ENCODE peak calls at places on chromosomes 5 and 9, in eight cellular contexts. K is IMR-90, W is A549, I is sigmoid colon, M is lung, N is psoas muscle, B is vagina, O is neural progenitor cell. J is an unnamed sample.
A peak's percentile ranks its signal among the peaks of the same experiment; 100 is the strongest.

GRCh38 chr5:132233811-132234683 is 6.4 kb upstream of the P4HA2 start:
- DNase-seq in K (no peak), W (no peak), I (peak; percentile 29), M (no peak), N (no peak), B (peak; percentile 83), O (no peak), J (no peak)

GRCh38 chr5:71719092-71719964 is at the start of gene CARTPT:
- DNase-seq in K (peak; percentile 6), W (no peak), I (no peak), M (no peak), N (no peak), B (no peak), O (peak; percentile 89), J (no peak)

GRCh38 chr9:13459071-13459470 is 179.6 kb upstream of the MPDZ start:
- DNase-seq in K (no peak), W (no peak), I (no peak), M (no peak), N (no peak), B (no peak), O (no peak), J (no peak)

GRCh38 chr5:137370511-137371071 is 128.5 kb downstream of the SPOCK1 start:
- DNase-seq in K (no peak), W (no peak), I (no peak), M (no peak), N (no peak), B (no peak), O (no peak), J (no peak)

GRCh38 chr5:401216-402034 is 41.6 kb upstream of the EXOC3 start:
- DNase-seq in K (no peak), W (no peak), I (peak; percentile 64), M (no peak), N (no peak), B (peak; percentile 78), O (no peak), J (no peak)

GRCh38 chr5:129906177-129906887 is 2.1 kb downstream of the CHSY3 start:
- DNase-seq in K (no peak), W (no peak), I (peak; percentile 62), M (no peak), N (peak; percentile 9), B (no peak), O (peak; percentile 42), J (no peak)

GRCh38 chr5:122997294-122997693 is 39.2 kb downstream of the PPIC start:
- DNase-seq in K (no peak), W (no peak), I (no peak), M (no peak), N (no peak), B (no peak), O (peak; percentile 13), J (no peak)

GRCh38 chr9:107942870-107943269 is 453.3 kb upstream of the KLF4 start:
- DNase-seq in K (no peak), W (peak; percentile 10), I (no peak), M (no peak), N (no peak), B (no peak), O (no peak), J (no peak)

GRCh38 chr9:92501671-92502393 is 19.5 kb upstream of the ASPN start:
- DNase-seq in K (peak; percentile 51), W (peak; percentile 65), I (peak; percentile 88), M (no peak), N (peak; percentile 54), B (no peak), O (peak; percentile 52), J (peak; percentile 38)

GRCh38 chr5:172775326-172776234 is 4.6 kb upstream of the DUSP1 start:
- DNase-seq in K (peak; percentile 90), W (peak; percentile 94), I (peak; percentile 97), M (peak; percentile 95), N (peak; percentile 92), B (no peak), O (no peak), J (peak; percentile 60)

GRCh38 chr5:172771439-172772111 is 580 bp upstream of the DUSP1 start:
- DNase-seq in K (no peak), W (no peak), I (no peak), M (no peak), N (no peak), B (no peak), O (no peak), J (no peak)

GRCh38 chr5:172774561-172775271 is 3.7 kb upstream of the DUSP1 start:
- DNase-seq in K (no peak), W (no peak), I (no peak), M (no peak), N (no peak), B (no peak), O (no peak), J (no peak)

GRCh38 chr5:172772112-172772906 is 1.3 kb upstream of the DUSP1 start:
- DNase-seq in K (peak; percentile 95), W (peak; percentile 97), I (peak; percentile 98), M (peak; percentile 97), N (peak; percentile 97), B (no peak), O (peak; percentile 86), J (peak; percentile 89)

GRCh38 chr5:172773481-172774469 is 2.8 kb upstream of the DUSP1 start:
- DNase-seq in K (peak; percentile 51), W (no peak), I (no peak), M (no peak), N (no peak), B (no peak), O (peak; percentile 32), J (no peak)
- H3K27ac ChIP-seq in K (peak overlapping the region; percentile 90), W (peak overlapping the region; percentile 97), I (peak overlapping the region; percentile 97), M (peak overlapping the region; percentile 72), N (peak overlapping the region; percentile 98), B (peak overlapping the region; percentile 98), O (no peak overlapping the region), J (peak overlapping the region; percentile 98)

GRCh38 chr9:121811751-121812150 is 160.3 kb downstream of the DAB2IP start:
- DNase-seq in K (no peak), W (no peak), I (no peak), M (no peak), N (no peak), B (no peak), O (no peak), J (no peak)

GRCh38 chr9:121813811-121814210 is 162.4 kb downstream of the DAB2IP start:
- DNase-seq in K (no peak), W (no peak), I (no peak), M (no peak), N (no peak), B (no peak), O (no peak), J (no peak)

GRCh38 chr9:121811140-121811539 is 159.7 kb downstream of the DAB2IP start:
- DNase-seq in K (no peak), W (no peak), I (no peak), M (no peak), N (no peak), B (no peak), O (no peak), J (no peak)

GRCh38 chr9:121810489-121810888 is 159.1 kb downstream of the DAB2IP start:
- DNase-seq in K (no peak), W (no peak), I (no peak), M (no peak), N (no peak), B (no peak), O (no peak), J (no peak)

DNA sequence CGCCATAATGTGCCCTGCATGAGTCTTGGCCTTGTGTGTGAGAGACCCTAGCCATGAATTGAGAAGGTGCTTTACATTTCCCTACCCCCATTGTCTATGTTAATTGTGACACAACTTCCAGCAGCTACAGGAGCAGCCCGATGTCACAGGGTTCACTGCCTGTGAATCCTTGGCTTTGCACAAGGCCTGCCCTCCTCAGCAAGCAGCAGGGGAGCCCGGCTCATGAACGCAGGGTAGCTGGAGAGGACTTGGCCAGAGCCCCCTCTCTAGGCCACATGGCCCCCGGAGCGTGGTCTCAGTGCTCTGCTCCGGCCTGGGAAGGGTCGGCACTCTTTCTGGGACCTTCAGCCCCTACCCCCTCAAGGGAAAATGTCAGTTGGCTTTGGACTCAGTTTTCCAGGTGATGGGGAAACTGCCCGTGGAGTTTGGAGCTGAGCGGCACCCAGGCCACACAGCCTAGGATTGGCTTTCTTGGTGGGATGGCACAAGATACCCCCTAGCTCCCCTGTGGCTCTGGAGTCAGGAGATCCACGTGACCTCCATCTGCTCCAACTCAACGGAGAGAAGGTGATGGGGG is 160.8 kb downstream of the DAB2IP start:
- DNase-seq in K (no peak), W (no peak), I (no peak), M (no peak), N (no peak), B (no peak), O (no peak), J (no peak)
- H3K4me1 ChIP-seq in K (no peaks in the 10 kb centered on the region), W (no peaks in the 10 kb centered on the region), I (no peaks in the 10 kb centered on the region), M (no peaks in the 10 kb centered on the region), N (no peaks in the 10 kb centered on the region), B (no peaks in the 10 kb centered on the region), O (peaks cover 24% of the 10 kb centered on the region), J (no peaks in the 10 kb centered on the region)

DNA sequence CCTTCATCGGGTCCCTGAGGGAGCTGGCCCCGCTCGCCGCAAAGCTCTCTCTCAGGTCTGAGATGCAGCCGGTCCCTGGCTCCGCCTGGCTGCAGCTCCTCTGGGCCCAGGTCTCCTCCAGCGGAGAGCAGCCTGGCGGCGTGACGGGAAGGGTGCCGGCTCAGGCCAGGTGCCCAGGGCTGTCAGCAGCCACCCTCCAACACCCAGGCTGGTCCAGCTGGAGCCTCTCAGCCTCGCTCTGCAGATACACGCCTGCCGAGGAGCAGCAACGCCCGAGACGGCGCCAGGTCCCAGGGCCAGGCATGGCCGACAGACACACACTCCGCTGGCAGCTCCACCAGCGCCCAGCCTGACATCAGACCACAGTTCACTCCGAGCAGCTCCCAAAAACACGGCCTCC is 25.6 kb downstream of the FAM163B start:
- DNase-seq in K (no peak), W (no peak), I (no peak), M (no peak), N (no peak), B (no peak), O (no peak), J (peak; percentile 91)
- TF ChIP-seq CTCF in K (no peak), W (no peak), I (no peak), M (no peak), N (no peak), B (no peak), O (no peak), J (peak; percentile 53)

GRCh38 chr5:83436276-83436675 is 35.3 kb upstream of the VCAN start:
- DNase-seq in K (no peak), W (no peak), I (no peak), M (no peak), N (no peak), B (no peak), O (no peak), J (no peak)

GRCh38 chr5:83430130-83431010 is 41.2 kb upstream of the VCAN start:
- DNase-seq in K (peak; percentile 69), W (peak; percentile 64), I (peak; percentile 74), M (peak; percentile 61), N (peak; percentile 30), B (no peak), O (peak; percentile 90), J (peak; percentile 23)

GRCh38 chr5:83433891-83434290 is 37.7 kb upstream of the VCAN start:
- DNase-seq in K (peak; percentile 13), W (no peak), I (no peak), M (no peak), N (no peak), B (no peak), O (no peak), J (no peak)

GRCh38 chr5:83440826-83441225 is 30.7 kb upstream of the VCAN start:
- DNase-seq in K (peak; percentile 2), W (no peak), I (no peak), M (no peak), N (no peak), B (no peak), O (no peak), J (no peak)

DNA sequence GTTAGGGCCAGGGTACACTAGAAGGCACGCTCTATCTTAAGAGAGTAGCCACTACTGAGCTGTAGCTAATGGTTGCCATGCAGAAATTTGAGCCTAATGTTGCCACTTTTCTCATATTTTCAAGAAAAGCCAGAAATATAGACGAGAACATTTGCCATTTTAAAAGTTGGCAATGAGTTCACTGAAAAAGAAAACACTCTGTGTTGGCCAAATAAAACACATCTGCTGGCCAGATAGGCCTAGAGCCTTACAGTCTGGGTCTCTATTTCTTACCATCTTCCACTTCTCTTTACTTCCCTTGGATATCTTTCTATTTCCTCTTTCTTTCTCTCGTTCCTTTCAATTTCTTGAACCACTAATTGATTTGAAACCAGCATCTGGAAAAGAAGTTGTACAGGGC is 36.6 kb upstream of the VCAN start:
- DNase-seq in K (no peak), W (no peak), I (no peak), M (no peak), N (no peak), B (no peak), O (no peak), J (no peak)
- H3K27ac ChIP-seq in K (no peak overlapping the region), W (no peak overlapping the region), I (no peak overlapping the region), M (no peak overlapping the region), N (no peak overlapping the region), B (no peak overlapping the region), O (no peak overlapping the region), J (peak overlapping the region; percentile 36)

J was measured in left ventricle myocardium inferior.